ENCODE peak calls at places on chromosomes 1 and 21, in four cellular contexts. K is fibroblast of lung, J is neural progenitor cell, Z is MM.1S. T is an unnamed sample.

GRCh38 chr1:115547661-115548060 is 94.1 kb upstream of the VANGL1 start:
- DNase-seq in K (no peak), J (no peak), Z (no peak), T (no peak)

GRCh38 chr1:162500805-162501204 is 3.2 kb downstream of the UHMK1 start:
- DNase-seq in K (no peak), J (no peak), Z (no peak), T (no peak)

GRCh38 chr1:1069711-1070676 is 4.1 kb downstream of the RNF223 start:
- DNase-seq in K (no peak), J (peak; percentile 39), Z (no peak), T (no peak)

GRCh38 chr1:14259191-14259757 is 339.2 kb upstream of the KAZN start:
- DNase-seq in K (no peak), J (no peak), Z (no peak), T (no peak)

GRCh38 chr1:19975423-19976193 is 3.8 kb downstream of the PLA2G2A start:
- DNase-seq in K (no peak), J (no peak), Z (no peak), T (no peak)

GRCh38 chr1:153963850-153964331 is 554 bp upstream of the SLC39A1 start:
- DNase-seq in K (peak; percentile 72), J (peak; percentile 85), Z (peak; percentile 34), T (peak; percentile 49)

GRCh38 chr21:32437729-32438128 is 25.2 kb downstream of the EVA1C start:
- DNase-seq in K (no peak), J (no peak), Z (no peak), T (no peak)

GRCh38 chr1:39213511-39214002 is 9.1 kb downstream of the MACF1 start:
- DNase-seq in K (peak; percentile 89), J (peak; percentile 24), Z (no peak), T (no peak)

GRCh38 chr1:16183157-16183556 is 27.3 kb upstream of the EPHA2 start:
- DNase-seq in K (peak; percentile 93), J (no peak), Z (no peak), T (no peak)

GRCh38 chr1:223473576-223474344 is 80.5 kb downstream of the CCDC185 start:
- DNase-seq in K (no peak), J (no peak), Z (no peak), T (no peak)

GRCh38 chr1:2833454-2834145 is 32.1 kb upstream of the TTC34 start:
- DNase-seq in K (no peak), J (no peak), Z (no peak), T (no peak)

GRCh38 chr1:156704930-156705320 is 458 bp downstream of the CRABP2 start:
- DNase-seq in K (peak; percentile 72), J (peak; percentile 59), Z (no peak), T (no peak)

GRCh38 chr1:234997201-234998173 is 131.2 kb downstream of the TOMM20 start:
- DNase-seq in K (peak; percentile 99), J (no peak), Z (no peak), T (no peak)

GRCh38 chr1:219837274-219837993 is 90.9 kb downstream of the SLC30A10 start:
- DNase-seq in K (peak; percentile 50), J (peak; percentile 77), Z (peak; percentile 52), T (peak; percentile 81)

GRCh38 chr1:101781437-101781836 is 215.3 kb downstream of the OLFM3 start:
- DNase-seq in K (peak; percentile 15), J (peak; percentile 7), Z (peak; percentile 53), T (peak; percentile 75)

GRCh38 chr1:2312589-2313301 is 78.6 kb downstream of the MORN1 start:
- DNase-seq in K (no peak), J (no peak), Z (no peak), T (no peak)

GRCh38 chr1:15424146-15424667 is 14.0 kb upstream of the CTRC start:
- DNase-seq in K (no peak), J (no peak), Z (no peak), T (peak; percentile 40)

GRCh38 chr1:8384577-8384976 is 66.7 kb downstream of the SLC45A1 start:
- DNase-seq in K (peak; percentile 32), J (no peak), Z (no peak), T (no peak)

GRCh38 chr1:3485016-3485415 is 30.6 kb downstream of the ARHGEF16 start:
- DNase-seq in K (no peak), J (no peak), Z (no peak), T (no peak)

GRCh38 chr1:232995189-232995588 is 44.8 kb downstream of the NTPCR start:
- DNase-seq in K (no peak), J (no peak), Z (no peak), T (no peak)

GRCh38 chr1:171998711-171999110 is 157.4 kb downstream of the DNM3 start:
- DNase-seq in K (peak; percentile 47), J (no peak), Z (no peak), T (no peak)

GRCh38 chr1:111227875-111228747 is 598 bp downstream of the CHI3L2 start:
- DNase-seq in K (peak; percentile 94), J (no peak), Z (no peak), T (no peak)

GRCh38 chr1:190494451-190494850 is 16.8 kb upstream of the BRINP3 start:
- DNase-seq in K (no peak), J (no peak), Z (no peak), T (no peak)

GRCh38 chr1:204692320-204692851 is 6.8 kb upstream of the LRRN2 start:
- DNase-seq in K (no peak), J (no peak), Z (no peak), T (peak; percentile 49)

GRCh38 chr1:226677121-226678020 is 61.7 kb downstream of the ITPKB start:
- DNase-seq in K (peak; percentile 84), J (no peak), Z (peak; percentile 62), T (peak; percentile 85)

GRCh38 chr1:93615201-93616150 is 66.2 kb downstream of the BCAR3 start:
- DNase-seq in K (peak; percentile 94), J (no peak), Z (no peak), T (no peak)

GRCh38 chr21:15212214-15212613 is 147.4 kb upstream of the NRIP1 start:
- DNase-seq in K (no peak), J (no peak), Z (no peak), T (no peak)

GRCh38 chr1:193229136-193229535 is 42.7 kb upstream of the B3GALT2 start:
- DNase-seq in K (peak; percentile 3), J (no peak), Z (no peak), T (no peak)

GRCh38 chr1:77370588-77371306 is 88.9 kb downstream of the AK5 start:
- DNase-seq in K (peak; percentile 97), J (no peak), Z (no peak), T (no peak)

DNA sequence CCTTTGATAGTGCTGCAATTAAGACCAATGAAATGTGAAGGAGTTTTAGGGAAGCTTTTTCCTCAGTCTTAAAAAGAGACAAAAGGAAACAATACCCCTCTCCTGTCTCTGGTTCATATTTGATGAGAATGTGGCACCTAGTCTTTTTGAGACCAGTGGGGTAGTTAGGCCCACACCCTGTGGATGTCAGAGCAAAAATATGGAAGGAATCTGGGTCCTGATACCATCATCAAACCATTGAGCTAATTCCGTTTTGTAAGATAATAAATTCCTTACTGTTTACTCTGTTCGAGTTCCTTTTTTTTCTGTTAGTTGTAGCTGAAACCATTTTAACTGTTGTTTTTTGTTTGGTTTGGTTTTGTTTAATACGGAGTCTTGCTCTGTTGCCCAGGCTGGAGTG is 33.3 kb downstream of the PTPRC start:
- DNase-seq in K (peak; percentile 89), J (no peak), Z (no peak), T (no peak)
- H3K27ac ChIP-seq in K (no peak overlapping the region), J (no peak overlapping the region), Z (no peak overlapping the region), T (peak overlapping the region; percentile 99)

DNA sequence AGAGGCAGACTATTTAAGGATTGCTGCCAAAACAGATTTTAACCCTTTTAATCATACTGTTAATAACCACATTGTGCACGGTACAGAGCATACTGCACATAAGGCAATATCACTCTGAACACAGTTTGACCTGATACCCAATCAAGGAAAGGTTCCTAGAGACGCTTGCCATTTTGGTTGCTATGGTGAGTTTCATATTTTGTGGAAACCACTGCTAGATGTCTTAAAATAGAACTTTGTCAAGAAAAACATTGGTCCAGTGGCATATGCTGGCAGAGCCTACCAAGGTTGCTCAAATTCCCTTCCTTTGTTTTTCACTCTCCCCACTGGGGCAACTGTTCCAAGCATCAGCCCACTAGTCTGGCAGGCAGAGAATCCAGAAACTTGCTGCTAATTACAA is 114.8 kb upstream of the DPYD start:
- DNase-seq in K (peak; percentile 64), J (no peak), Z (no peak), T (no peak)
- H3K4me2 ChIP-seq in K (no peak overlapping the region), J (no peak overlapping the region), Z (no peak overlapping the region), T (no peak overlapping the region)

DNA sequence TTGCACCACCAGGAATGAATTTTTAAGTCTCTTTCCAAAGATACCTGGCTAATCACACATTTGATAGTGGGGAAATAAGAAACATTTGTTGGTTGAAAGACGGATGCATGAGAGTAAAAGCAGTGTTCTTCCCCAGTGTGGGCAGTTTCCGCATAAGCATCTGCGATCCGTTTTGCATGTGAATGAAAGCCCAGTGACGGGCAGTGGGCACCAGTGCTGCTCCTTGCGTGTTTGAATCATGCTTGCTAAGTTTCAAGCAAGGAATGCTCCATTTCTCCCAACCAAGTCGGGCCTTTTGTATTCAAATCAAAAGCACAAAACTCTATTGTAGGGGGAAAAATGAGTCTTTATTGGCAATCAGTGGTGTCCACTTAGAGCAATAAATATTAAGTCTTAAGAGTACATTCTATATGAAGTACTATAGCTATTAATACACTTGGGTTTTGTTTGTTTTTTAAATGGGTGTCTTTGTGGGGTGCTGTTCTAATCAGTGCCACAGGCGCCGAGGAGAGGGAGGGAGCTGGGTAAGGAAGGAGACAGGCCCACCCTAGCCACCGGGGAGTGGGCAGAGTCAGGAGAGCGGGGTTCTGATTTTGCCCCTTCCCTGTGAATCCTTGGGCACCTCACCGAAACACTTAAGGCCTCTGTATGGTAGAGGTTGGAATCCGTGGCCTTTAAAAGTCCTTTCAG is 750 bp upstream of the PTGFRN start:
- DNase-seq in K (no peak), J (peak; percentile 22), Z (no peak), T (no peak)
- H3K9ac ChIP-seq in K (no peak overlapping the region), J (no peak overlapping the region), Z (no peak overlapping the region), T (no peak overlapping the region)

GRCh38 chr21:42414553-42414927 is 10.8 kb downstream of the UBASH3A start:
- DNase-seq in K (no peak), J (no peak), Z (no peak), T (no peak)
- H3K27ac ChIP-seq in K (no peak overlapping the region), J (no peak overlapping the region), Z (no peak overlapping the region), T (no peak overlapping the region)

GRCh38 chr1:44786138-44786840 is 1.7 kb downstream of the BEST4 start:
- DNase-seq in K (peak; percentile 68), J (peak; percentile 84), Z (peak; percentile 27), T (peak; percentile 92)

GRCh38 chr1:44785501-44786137 is 2.4 kb downstream of the BEST4 start:
- DNase-seq in K (no peak), J (no peak), Z (no peak), T (no peak)

GRCh38 chr1:44783697-44784093 is 4.3 kb downstream of the BEST4 start:
- DNase-seq in K (no peak), J (no peak), Z (no peak), T (peak; percentile 73)

GRCh38 chr1:44784094-44785026 is 3.6 kb downstream of the BEST4 start:
- DNase-seq in K (no peak), J (peak; percentile 78), Z (no peak), T (peak; percentile 90)

DNA sequence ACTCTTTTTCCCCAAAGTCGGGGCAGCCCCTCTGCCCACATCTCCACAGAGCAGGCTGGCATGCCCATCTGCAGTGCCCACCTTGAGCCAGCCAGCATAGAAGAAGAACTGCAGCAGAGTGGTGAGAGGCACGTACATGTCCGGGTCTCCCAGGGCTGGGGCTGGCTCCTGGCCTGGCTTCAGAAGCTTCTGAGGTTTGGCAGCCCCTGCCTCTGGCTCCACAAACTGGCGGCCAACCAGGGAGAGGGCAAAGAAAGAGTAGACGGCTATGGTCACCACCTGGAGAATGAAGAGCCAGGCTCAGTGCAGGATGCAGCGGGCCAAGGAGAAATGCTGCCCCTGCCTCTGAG is 3.0 kb downstream of the BEST4 start:
- DNase-seq in K (no peak), J (no peak), Z (no peak), T (no peak)
- H3K4me2 ChIP-seq in K (no peak overlapping the region), J (peak overlapping the region; percentile 76), Z (no peak overlapping the region), T (peak overlapping the region; percentile 86)